ENCODE peak calls at places on chromosome 21, in six cellular contexts. K is Daoy; U is activated CD4-positive, CD25-positive, alpha-beta regulatory T cell; D is stimulated activated CD8-positive, alpha-beta memory T cell treated with anti-CD3 and anti-CD28 coated beads, Interleukin-15, amount 100 ng/mL, for 4 hours; N is activated gamma-delta T cell treated with Interleukin-2 at 50 U/mL for 16 hours; C is choroid plexus epithelial cell. W is an unnamed sample.

GRCh38 chr21:36491191-36491916 is 11.4 kb upstream of the CLDN14 start:
- DNase-seq in N (no peak), U (no peak), K (peak), D (no peak), C (peak), W (no peak)

GRCh38 chr21:16280731-16281130 is 550.9 kb downstream of the USP25 start:
- DNase-seq in K (no peak), U (no peak), C (peak), D (no peak), N (no peak), W (no peak)

GRCh38 chr21:36320421-36321324 is 676 bp downstream of the MORC3 start:
- DNase-seq in C (peak), D (no peak), N (no peak), K (no peak), U (peak), W (peak)

GRCh38 chr21:35981514-35982070 is 78.7 kb downstream of the SETD4 start:
- DNase-seq in U (no peak), C (no peak), D (no peak), K (no peak), N (no peak), W (no peak)

GRCh38 chr21:36985761-36986594 is 19.5 kb upstream of the HLCS start:
- DNase-seq in C (no peak), N (no peak), K (no peak), D (no peak), U (no peak), W (no peak)

GRCh38 chr21:36698160-36699025 is 522 bp upstream of the SIM2 start:
- DNase-seq in D (no peak), U (no peak), K (peak), N (no peak), C (no peak), W (peak)

GRCh38 chr21:15732290-15732995 is 2.7 kb downstream of the USP25 start:
- DNase-seq in N (no peak), C (peak), U (no peak), K (peak), D (no peak), W (peak)

GRCh38 chr21:16250282-16250681 is 520.5 kb downstream of the USP25 start:
- DNase-seq in U (no peak), D (no peak), K (no peak), N (no peak), C (no peak), W (no peak)

GRCh38 chr21:33212159-33212851 is 17.4 kb upstream of the IFNAR2 start:
- DNase-seq in N (peak), K (no peak), U (no peak), C (peak), D (no peak), W (no peak)

GRCh38 chr21:45949928-45950739 is 31.4 kb upstream of the COL6A1 start:
- DNase-seq in C (no peak), U (no peak), K (peak), N (no peak), D (no peak), W (no peak)

GRCh38 chr21:24894324-24894723 is 713.0 kb downstream of the MRPL39 start:
- DNase-seq in N (no peak), K (no peak), U (no peak), D (no peak), C (no peak), W (no peak)

GRCh38 chr21:43893536-43894205 is 28.6 kb downstream of the AGPAT3 start:
- DNase-seq in D (no peak), C (no peak), U (no peak), K (no peak), N (no peak), W (peak)

GRCh38 chr21:28345934-28346333 is 646.7 kb downstream of the LTN1 start:
- DNase-seq in D (no peak), K (no peak), U (no peak), C (no peak), N (no peak), W (no peak)

GRCh38 chr21:36788116-36788515 is 89.2 kb downstream of the SIM2 start:
- DNase-seq in N (no peak), C (no peak), K (peak), U (no peak), D (no peak), W (no peak)

GRCh38 chr21:35051287-35051818 is 2.3 kb upstream of the RUNX1 start:
- DNase-seq in C (peak), D (peak), U (peak), N (peak), K (peak), W (peak)

GRCh38 chr21:44920694-44921604 is at the start of gene ITGB2:
- DNase-seq in K (no peak), U (no peak), D (no peak), C (no peak), N (peak), W (peak)

GRCh38 chr21:33230518-33231324 is 983 bp downstream of the IFNAR2 start:
- DNase-seq in C (peak), N (peak), D (no peak), K (peak), U (no peak), W (peak)

GRCh38 chr21:14591882-14592281 is 45.8 kb upstream of the SAMSN1 start:
- DNase-seq in K (no peak), N (no peak), C (peak), U (no peak), D (no peak), W (no peak)

GRCh38 chr21:35924714-35925301 is 135.5 kb downstream of the SETD4 start:
- DNase-seq in D (no peak), U (no peak), K (peak), C (peak), N (no peak), W (no peak)

GRCh38 chr21:33947451-33948095 is 32.0 kb upstream of the ATP5PO start:
- DNase-seq in K (peak), U (peak), N (peak), C (peak), D (peak), W (peak)

GRCh38 chr21:38811257-38811656 is 5.5 kb downstream of the ETS2 start:
- DNase-seq in D (no peak), N (no peak), C (peak), K (peak), U (no peak), W (no peak)

GRCh38 chr21:45747233-45747766 is 103.8 kb downstream of the PCBP3 start:
- DNase-seq in N (no peak), U (no peak), D (no peak), K (peak), C (no peak), W (no peak)

GRCh38 chr21:45040114-45040715 is 34.2 kb upstream of the ADARB1 start:
- DNase-seq in N (no peak), U (no peak), D (no peak), C (no peak), K (no peak), W (no peak)

GRCh38 chr21:42282021-42282420 is 33.2 kb downstream of the TFF3 start:
- DNase-seq in U (no peak), D (no peak), N (no peak), C (no peak), K (no peak), W (no peak)

GRCh38 chr21:44459712-44460440 is 4.6 kb downstream of the LRRC3 start:
- DNase-seq in C (no peak), K (no peak), U (no peak), N (no peak), D (no peak), W (no peak)

GRCh38 chr21:44709426-44710293 is 1.7 kb downstream of the TSPEAR start:
- DNase-seq in C (peak), K (no peak), N (no peak), U (no peak), D (no peak), W (no peak)

GRCh38 chr21:31886896-31887595 is 14.2 kb downstream of the HUNK start:
- DNase-seq in K (no peak), N (no peak), D (no peak), U (no peak), C (no peak), W (no peak)

GRCh38 chr21:42317826-42318746 is 2.9 kb upstream of the TFF3 start:
- DNase-seq in C (no peak), K (no peak), N (no peak), U (no peak), D (no peak), W (no peak)

W was measured in GM13977.